ENCODE peak calls at places on chromosomes 2 and 18, in six cellular contexts. T is endodermal cell, B is GM23338, X is tibial nerve, K is HCT116, O is brain microvascular endothelial cell. V is an unnamed sample.

GRCh38 chr2:207163815-207164747 is 1.7 kb downstream of the KLF7 start:
- DNase-seq in T (no peak), X (peak; percentile 62), K (no peak), O (no peak), B (peak; percentile 25), V (peak; percentile 19)

GRCh38 chr18:6363216-6363615 is 51.5 kb downstream of the L3MBTL4 start:
- DNase-seq in K (no peak), B (no peak), X (no peak), T (no peak), O (no peak), V (no peak)

GRCh38 chr18:10265560-10266235 is 188.7 kb upstream of the APCDD1 start:
- DNase-seq in T (no peak), K (no peak), X (no peak), O (peak; percentile 7), B (no peak), V (no peak)

GRCh38 chr2:106054336-106054735 is 139.8 kb downstream of the UXS1 start:
- DNase-seq in T (no peak), B (no peak), O (no peak), X (no peak), K (no peak), V (no peak)

GRCh38 chr2:150675807-150676206 is 188.3 kb upstream of the RND3 start:
- DNase-seq in O (no peak), K (no peak), X (no peak), B (no peak), T (no peak), V (no peak)

GRCh38 chr18:70250781-70251180 is 38.1 kb upstream of the SOCS6 start:
- DNase-seq in X (no peak), O (no peak), B (no peak), K (no peak), T (no peak), V (no peak)

GRCh38 chr2:30146337-30147195 is at the start of gene YPEL5:
- DNase-seq in T (peak; percentile 100), O (peak; percentile 99), B (peak; percentile 99), K (peak; percentile 99), X (peak; percentile 97), V (peak; percentile 100)

GRCh38 chr2:176873403-176873802 is 339.2 kb upstream of the HNRNPA3 start:
- DNase-seq in T (peak; percentile 58), B (peak; percentile 47), K (no peak), X (no peak), O (peak; percentile 9), V (no peak)

GRCh38 chr2:223587301-223587700 is 14.9 kb downstream of the SCG2 start:
- DNase-seq in O (peak; percentile 65), T (no peak), K (no peak), X (no peak), B (no peak), V (no peak)

GRCh38 chr18:24176727-24177416 is 38.0 kb downstream of the CABYR start:
- DNase-seq in T (peak; percentile 93), B (peak; percentile 94), K (peak; percentile 35), O (peak; percentile 44), X (peak; percentile 70), V (peak; percentile 43)

GRCh38 chr2:203743441-203743932 is 37.0 kb downstream of the CD28 start:
- DNase-seq in B (no peak), K (no peak), O (no peak), X (no peak), T (no peak), V (peak; percentile 26)

GRCh38 chr18:36333418-36333817 is 35.9 kb downstream of the FHOD3 start:
- DNase-seq in T (no peak), K (no peak), O (no peak), B (no peak), X (no peak), V (no peak)

GRCh38 chr18:74242451-74243096 is 49.2 kb downstream of the CYB5A start:
- DNase-seq in B (peak; percentile 20), O (no peak), T (no peak), X (no peak), K (no peak), V (no peak)

GRCh38 chr2:235661136-235661535 is 167.3 kb downstream of the AGAP1 start:
- DNase-seq in K (no peak), B (peak; percentile 23), T (no peak), O (no peak), X (no peak), V (no peak)

GRCh38 chr2:199911877-199912161 is 726 bp downstream of the C2orf69 start:
- DNase-seq in O (no peak), B (no peak), K (no peak), X (peak; percentile 21), T (no peak), V (peak; percentile 72)

GRCh38 chr18:35524236-35524635 is 26.5 kb upstream of the INO80C start:
- DNase-seq in O (no peak), K (no peak), T (no peak), B (no peak), X (peak; percentile 28), V (no peak)

GRCh38 chr2:206442854-206443734 is at the start of gene ADAM23:
- DNase-seq in B (peak; percentile 84), X (no peak), O (peak; percentile 29), K (no peak), T (peak; percentile 91), V (peak; percentile 83)

GRCh38 chr2:72386288-72386687 is 238.6 kb upstream of the CYP26B1 start:
- DNase-seq in B (peak; percentile 31), O (no peak), X (no peak), T (peak; percentile 58), K (no peak), V (no peak)

GRCh38 chr2:54947121-54947520 is 103.1 kb downstream of the RTN4 start:
- DNase-seq in X (no peak), O (no peak), T (no peak), K (no peak), B (no peak), V (no peak)

GRCh38 chr2:54945401-54946219 is 104.6 kb downstream of the RTN4 start:
- DNase-seq in K (no peak), O (no peak), B (no peak), X (peak; percentile 77), T (peak; percentile 67), V (no peak)

GRCh38 chr2:54946220-54946568 is 104.1 kb downstream of the RTN4 start:
- DNase-seq in O (no peak), T (no peak), B (no peak), X (no peak), K (no peak), V (no peak)

GRCh38 chr2:54942373-54942772 is 107.9 kb downstream of the RTN4 start:
- DNase-seq in X (no peak), O (no peak), T (no peak), B (no peak), K (no peak), V (no peak)

GRCh38 chr2:54944724-54945326 is 105.4 kb downstream of the RTN4 start:
- DNase-seq in T (no peak), K (no peak), O (no peak), B (no peak), X (no peak), V (no peak)
- H3K27ac ChIP-seq in T (no peak overlapping the region), K (no peak overlapping the region), O (no peak overlapping the region), B (no peak overlapping the region), X (no peak overlapping the region), V (no peak overlapping the region)

GRCh38 chr2:240250150-240250984 is 109.9 kb upstream of the OTOS start:
- DNase-seq in B (no peak), K (no peak), T (peak; percentile 57), O (no peak), X (no peak), V (peak; percentile 57)
- H3K27ac ChIP-seq in B (no peak overlapping the region), K (peak overlapping the region; percentile 85), T (no peak overlapping the region), O (peak overlapping the region; percentile 17), X (peak overlapping the region; percentile 95), V (peak overlapping the region; percentile 98)

GRCh38 chr2:205407984-205408383 is 274.3 kb upstream of the NRP2 start:
- DNase-seq in T (no peak), K (no peak), B (no peak), O (peak; percentile 29), X (no peak), V (no peak)

GRCh38 chr2:205405752-205406151 is 276.5 kb upstream of the NRP2 start:
- DNase-seq in X (no peak), B (no peak), O (peak; percentile 56), T (no peak), K (no peak), V (no peak)

GRCh38 chr2:205411558-205411957 is 270.7 kb upstream of the NRP2 start:
- DNase-seq in T (no peak), B (no peak), X (no peak), K (no peak), O (no peak), V (no peak)

GRCh38 chr2:205408690-205409089 is 273.6 kb upstream of the NRP2 start:
- DNase-seq in O (no peak), K (no peak), B (no peak), T (no peak), X (no peak), V (no peak)

GRCh38 chr2:205409403-205409802 is 272.9 kb upstream of the NRP2 start:
- DNase-seq in T (no peak), B (no peak), K (no peak), O (no peak), X (no peak), V (no peak)
- H3K27ac ChIP-seq in T (no peak overlapping the region), B (no peak overlapping the region), K (no peak overlapping the region), O (no peak overlapping the region), X (no peak overlapping the region), V (no peak overlapping the region)

GRCh38 chr18:32881009-32881408 is 108.2 kb upstream of the KLHL14 start:
- DNase-seq in B (no peak), X (no peak), O (no peak), T (no peak), K (no peak), V (no peak)
- H3K27ac ChIP-seq in B (no peak overlapping the region), X (no peak overlapping the region), O (no peak overlapping the region), T (no peak overlapping the region), K (no peak overlapping the region), V (no peak overlapping the region)

DNA sequence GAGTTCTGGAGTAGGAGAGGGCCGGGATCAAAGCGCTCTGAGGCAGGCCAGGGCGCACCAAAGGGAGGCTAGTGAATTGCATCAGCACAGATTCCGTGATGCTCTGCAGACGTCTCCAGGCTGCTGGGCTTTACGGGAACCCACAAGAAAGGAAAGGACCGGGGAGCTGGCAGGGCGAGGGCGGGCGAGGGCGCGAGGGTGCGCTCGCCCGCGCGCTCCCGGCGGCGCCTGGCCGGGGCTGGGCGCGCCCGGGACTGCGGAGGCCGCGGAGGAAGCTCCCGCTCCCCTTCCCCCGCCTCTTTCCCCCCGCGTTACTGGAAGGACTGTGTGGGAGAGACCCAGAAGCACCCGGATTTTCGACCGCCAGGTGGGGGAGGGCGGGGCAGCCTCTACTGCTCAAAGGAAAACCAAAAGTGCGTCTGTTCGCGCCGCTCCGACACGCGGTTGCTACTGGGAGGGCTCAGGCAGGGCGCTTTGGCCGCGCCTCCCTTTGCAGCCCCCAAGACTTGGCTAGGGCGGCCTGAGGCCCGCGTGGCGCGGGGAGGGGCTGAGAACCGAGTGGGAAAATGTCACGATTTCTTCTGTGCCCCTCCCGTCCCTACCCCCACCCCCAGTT is 2.3 kb upstream of the FOSL2 start:
- DNase-seq in X (peak; percentile 81), K (peak; percentile 70), B (peak; percentile 77), O (peak; percentile 78), T (peak; percentile 86), V (peak; percentile 84)
- H3K27ac ChIP-seq in X (peak overlapping the region; percentile 100), K (peak overlapping the region; percentile 93), B (no peak overlapping the region), O (peak overlapping the region; percentile 98), T (peak overlapping the region; percentile 49), V (peak overlapping the region; percentile 87)

GRCh38 chr2:174683392-174683759 is 80.9 kb downstream of the CHRNA1 start:
- DNase-seq in B (peak; percentile 55), T (peak; percentile 63), X (no peak), O (peak; percentile 27), K (no peak), V (peak; percentile 56)
- H3K27ac ChIP-seq in B (no peak overlapping the region), T (no peak overlapping the region), X (peak overlapping the region; percentile 90), O (no peak overlapping the region), K (no peak overlapping the region), V (peak overlapping the region; percentile 63)

V was measured in SJCRH30.